ENCODE peak calls at places on chromosomes 1 and 21, in nine cellular contexts. Q, C, S, T, D, E, L, G and O are unnamed samples.

GRCh38 chr1:119956306-119956705 is 60.0 kb upstream of the ADAM30 start:
- DNase-seq in G (no peak), L (no peak), C (no peak), S (no peak), T (no peak), D (no peak), E (no peak), Q (no peak), O (no peak)

GRCh38 chr1:89483010-89483756 is 41.4 kb upstream of the LRRC8B start:
- DNase-seq in D (peak), L (peak), G (peak), C (peak), Q (no peak), S (peak), E (peak), T (peak), O (no peak)

GRCh38 chr1:91549041-91549735 is 48.5 kb downstream of the CDC7 start:
- DNase-seq in E (no peak), G (no peak), L (no peak), S (peak), C (no peak), Q (peak), D (no peak), T (no peak), O (no peak)

GRCh38 chr1:67850611-67851075 is 17.4 kb upstream of the GNG12 start:
- DNase-seq in T (peak), D (peak), S (peak), G (peak), L (peak), Q (no peak), C (no peak), E (peak), O (no peak)

GRCh38 chr1:228802386-228803221 is 67.3 kb downstream of the RHOU start:
- DNase-seq in T (peak), S (no peak), Q (peak), G (peak), L (peak), E (no peak), D (peak), C (no peak), O (no peak)

GRCh38 chr1:157105988-157106812 is 6.6 kb upstream of the ETV3L start:
- DNase-seq in L (no peak), T (peak), Q (no peak), E (peak), D (no peak), S (peak), C (peak), G (no peak), O (peak)

GRCh38 chr1:183323849-183324683 is 94.1 kb downstream of the NMNAT2 start:
- DNase-seq in Q (no peak), T (peak), G (no peak), L (no peak), D (no peak), E (no peak), S (no peak), C (no peak), O (no peak)

GRCh38 chr1:175409938-175410337 is 217.4 kb upstream of the KIAA0040 start:
- DNase-seq in E (no peak), Q (no peak), L (no peak), D (no peak), C (no peak), G (no peak), T (no peak), S (no peak), O (no peak)

GRCh38 chr1:20729155-20729931 is 3.2 kb downstream of the SH2D5 start:
- DNase-seq in C (no peak), E (no peak), G (no peak), S (no peak), L (no peak), Q (no peak), D (no peak), T (no peak), O (no peak)

GRCh38 chr1:153869486-153869885 is 53.3 kb downstream of the GATAD2B start:
- DNase-seq in C (peak), T (no peak), Q (no peak), D (no peak), S (no peak), L (no peak), G (no peak), E (no peak), O (no peak)

GRCh38 chr21:43913928-43914327 is 48.9 kb downstream of the AGPAT3 start:
- DNase-seq in E (no peak), T (peak), C (peak), L (no peak), D (no peak), S (no peak), Q (no peak), G (peak), O (no peak)

GRCh38 chr1:54510715-54511270 is 37.2 kb upstream of the ACOT11 start:
- DNase-seq in C (peak), T (no peak), G (no peak), S (no peak), E (no peak), L (no peak), D (no peak), Q (no peak), O (peak)

GRCh38 chr1:181104790-181105133 is 16.3 kb downstream of the IER5 start:
- DNase-seq in L (no peak), Q (no peak), T (no peak), G (peak), D (no peak), S (peak), E (peak), C (peak), O (no peak)

GRCh38 chr1:6580588-6581270 is 935 bp downstream of the ZBTB48 start:
- DNase-seq in E (no peak), D (no peak), L (no peak), Q (no peak), T (no peak), S (no peak), C (peak), G (no peak), O (peak)

GRCh38 chr1:241985787-241986186 is 13.1 kb downstream of the MAP1LC3C start:
- DNase-seq in T (peak), Q (no peak), L (peak), C (peak), E (no peak), G (no peak), D (no peak), S (peak), O (no peak)

GRCh38 chr1:6447818-6448748 is 17.9 kb downstream of the TNFRSF25 start:
- DNase-seq in E (no peak), D (no peak), S (peak), L (no peak), Q (no peak), G (no peak), T (no peak), C (no peak), O (no peak)

GRCh38 chr1:90782046-90782445 is 64.9 kb upstream of the BARHL2 start:
- DNase-seq in L (no peak), S (no peak), Q (no peak), G (no peak), T (no peak), C (no peak), E (no peak), D (no peak), O (no peak)

GRCh38 chr1:26960625-26960966 is 328 bp upstream of the KDF1 start:
- DNase-seq in L (no peak), D (no peak), G (no peak), Q (no peak), S (no peak), C (no peak), E (no peak), T (no peak), O (no peak)

GRCh38 chr1:43809097-43809673 is 101.8 kb downstream of the ST3GAL3 start:
- DNase-seq in C (no peak), Q (no peak), D (no peak), G (no peak), S (no peak), E (no peak), L (no peak), T (no peak), O (no peak)

GRCh38 chr1:7300893-7301292 is 470.2 kb upstream of the VAMP3 start:
- DNase-seq in S (peak), T (peak), G (no peak), D (no peak), E (no peak), L (no peak), C (no peak), Q (peak), O (no peak)

GRCh38 chr1:184242507-184242943 is 144.3 kb upstream of the C1orf21 start:
- DNase-seq in L (no peak), C (no peak), G (no peak), E (no peak), Q (no peak), D (no peak), T (peak), S (no peak), O (no peak)

GRCh38 chr1:9841460-9841859 is 17.7 kb upstream of the CLSTN1 start:
- DNase-seq in S (no peak), T (no peak), E (no peak), Q (no peak), G (no peak), D (no peak), L (no peak), C (no peak), O (peak)

GRCh38 chr1:81157686-81158085 is 643.0 kb upstream of the ADGRL2 start:
- DNase-seq in E (no peak), G (no peak), Q (no peak), C (no peak), L (no peak), S (no peak), T (no peak), D (no peak), O (no peak)

GRCh38 chr1:228020686-228021525 is 14.1 kb downstream of the WNT3A start:
- DNase-seq in G (no peak), D (no peak), T (no peak), Q (no peak), S (peak), E (peak), L (no peak), C (no peak), O (peak)

GRCh38 chr1:69915347-69915746 is 290.0 kb downstream of the LRRC40 start:
- DNase-seq in G (no peak), E (no peak), L (no peak), T (peak), C (no peak), S (no peak), D (no peak), Q (no peak), O (no peak)

GRCh38 chr1:39230261-39231190 is 26.0 kb downstream of the MACF1 start:
- DNase-seq in L (peak), S (peak), E (no peak), D (no peak), G (no peak), C (peak), T (no peak), Q (no peak), O (peak)

GRCh38 chr21:31780944-31781343 is 49.0 kb upstream of the SCAF4 start:
- DNase-seq in S (no peak), T (no peak), E (no peak), C (no peak), L (no peak), Q (no peak), D (no peak), G (no peak), O (no peak)

GRCh38 chr1:95116666-95117206 is 419 bp upstream of the TLCD4 start:
- DNase-seq in D (peak), S (peak), Q (no peak), T (peak), L (peak), G (peak), E (peak), C (peak), O (peak)

GRCh38 chr1:230188826-230189225 is 121.8 kb downstream of the GALNT2 start:
- DNase-seq in C (no peak), Q (peak), E (no peak), T (no peak), G (no peak), D (no peak), S (no peak), L (no peak), O (no peak)

GRCh38 chr1:26302733-26303405 is 3.6 kb downstream of the UBXN11 start:
- DNase-seq in D (no peak), C (no peak), T (peak), E (no peak), L (no peak), S (no peak), G (no peak), Q (no peak), O (no peak)

GRCh38 chr1:37533317-37534093 is 18.9 kb upstream of the MEAF6 start:
- DNase-seq in C (no peak), E (no peak), Q (no peak), G (no peak), T (no peak), D (no peak), L (no peak), S (no peak), O (no peak)

GRCh38 chr1:232767381-232768074 is 37.7 kb upstream of the MAP10 start:
- DNase-seq in T (peak), G (peak), Q (no peak), S (peak), D (peak), E (no peak), L (peak), C (peak), O (no peak)

GRCh38 chr1:147541672-147542548 is 609 bp downstream of the BCL9 start:
- DNase-seq in C (no peak), T (peak), L (peak), D (peak), E (peak), Q (no peak), S (peak), G (peak), O (peak)

GRCh38 chr1:37932759-37933158 is 14.1 kb downstream of the INPP5B start:
- DNase-seq in L (no peak), G (no peak), C (peak), D (no peak), T (peak), E (no peak), S (no peak), Q (no peak), O (no peak)

GRCh38 chr1:99590578-99591209 is 55.2 kb upstream of the PALMD start:
- DNase-seq in Q (no peak), L (no peak), G (peak), C (no peak), S (no peak), T (peak), E (no peak), D (no peak), O (no peak)
- TF ChIP-seq POLR2A in Q (no peak), L (no peak), G (no peak), C (no peak), S (no peak), T (no peak), E (no peak), D (no peak), O (no peak)

DNA sequence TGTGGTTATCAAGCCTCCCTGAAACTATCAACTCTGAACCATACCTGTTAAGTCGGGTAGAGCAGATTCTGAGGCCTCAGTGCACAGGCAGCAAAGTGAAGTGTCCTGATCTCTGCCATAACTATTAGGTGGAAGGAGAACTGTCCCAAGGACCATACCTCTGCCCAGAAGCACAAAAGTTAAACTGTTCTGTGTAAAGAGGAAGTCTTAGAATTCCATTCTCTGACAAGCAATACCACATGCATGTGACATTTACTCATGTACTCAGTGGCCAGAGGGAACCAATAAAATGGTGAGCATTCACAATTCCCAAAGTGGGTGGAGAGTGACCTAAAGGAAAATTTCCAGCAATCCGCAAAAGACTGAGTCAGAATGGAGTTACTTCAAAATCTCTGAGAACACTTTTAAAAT is 61.0 kb downstream of the TOR3A start:
- DNase-seq in G (no peak), E (no peak), L (peak), C (peak), T (peak), Q (no peak), S (no peak), D (no peak), O (no peak)
- TF ChIP-seq POLR2A in G (no peak), E (no peak), L (peak), C (no peak), T (peak), Q (no peak), S (peak), D (no peak), O (no peak)

DNA sequence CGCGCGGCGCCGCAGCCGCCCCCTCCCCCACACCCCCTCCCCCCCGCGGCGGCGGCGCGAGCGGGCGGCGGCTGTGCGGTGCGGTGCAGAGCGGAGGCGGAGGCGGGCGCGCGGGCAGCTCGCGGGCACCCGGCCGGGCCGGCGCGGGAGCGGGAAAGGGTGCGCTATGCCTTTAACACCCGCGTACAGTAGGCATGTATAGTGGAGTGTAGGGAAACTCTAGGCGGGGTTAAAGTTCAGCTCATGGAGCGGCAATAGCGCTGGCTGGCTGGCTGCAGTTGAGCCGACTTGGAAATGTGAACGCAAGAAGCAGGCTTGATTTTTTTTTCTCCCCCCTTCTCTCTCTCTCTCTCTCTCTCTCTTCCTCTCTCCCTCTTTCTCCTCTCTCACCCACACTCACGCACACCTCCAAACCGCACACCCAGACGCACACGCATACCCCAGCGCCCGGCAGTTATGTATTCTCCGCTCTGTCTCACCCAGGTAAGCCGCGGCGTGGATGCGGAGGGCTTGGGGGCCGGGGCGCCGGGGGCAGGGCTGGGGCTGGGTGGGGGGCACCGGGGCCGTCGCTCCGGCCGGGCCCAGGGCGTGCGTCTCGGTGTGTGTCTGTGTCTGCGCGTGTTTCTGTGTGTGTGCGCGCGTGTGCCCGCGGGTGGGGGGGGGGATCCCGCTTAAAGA is at the start of gene NFIA:
- DNase-seq in S (peak), T (peak), C (peak), E (peak), L (peak), G (peak), D (peak), Q (no peak), O (peak)
- TF ChIP-seq POLR2A in S (peak), T (no peak), C (no peak), E (no peak), L (no peak), G (no peak), D (no peak), Q (peak), O (no peak)

GRCh38 chr1:66270122-66270812 is 263.7 kb upstream of the SGIP1 start:
- DNase-seq in T (peak), C (no peak), E (no peak), L (peak), S (no peak), G (peak), D (no peak), Q (no peak), O (no peak)
- TF ChIP-seq POLR2A in T (no peak), C (no peak), E (no peak), L (no peak), S (no peak), G (no peak), D (no peak), Q (no peak), O (no peak)